ENCODE peak calls at places on chromosome 11, in eight cellular contexts. Q is IMR-90, D is breast epithelium, H is tibial nerve, N is gastrocnemius medialis, J is H54, U is heart left ventricle, F is testis. V is an unnamed sample.

GRCh38 chr11:69044111-69045013 is 4.4 kb upstream of the TPCN2 start:
- DNase-seq in Q (peak), F (peak), J (peak), H (peak), D (peak), U (peak), N (peak), V (peak)

GRCh38 chr11:118214210-118214914 is 10.4 kb downstream of the JAML start:
- DNase-seq in U (no peak), J (no peak), N (no peak), H (no peak), Q (no peak), F (peak), D (no peak), V (no peak)

GRCh38 chr11:86370922-86371614 is 3.6 kb upstream of the CCDC81 start:
- DNase-seq in F (no peak), N (no peak), U (no peak), Q (peak), J (no peak), D (no peak), H (no peak), V (peak)

GRCh38 chr11:60831501-60832079 is 10.3 kb upstream of the CCDC86 start:
- DNase-seq in U (no peak), F (no peak), N (no peak), J (peak), H (no peak), Q (peak), D (no peak), V (no peak)

GRCh38 chr11:47917643-47918369 is 62.6 kb upstream of the PTPRJ start:
- DNase-seq in J (peak), U (peak), F (peak), D (peak), Q (peak), H (peak), N (peak), V (peak)

GRCh38 chr11:117627259-117627658 is 169.8 kb downstream of the DSCAML1 start:
- DNase-seq in D (no peak), N (no peak), H (no peak), J (no peak), U (no peak), Q (no peak), F (no peak), V (no peak)

GRCh38 chr11:117704416-117705150 is 92.4 kb downstream of the DSCAML1 start:
- DNase-seq in Q (no peak), F (no peak), U (no peak), D (no peak), N (no peak), H (no peak), J (no peak), V (no peak)

GRCh38 chr11:127412722-127413121 is 412.2 kb upstream of the KIRREL3 start:
- DNase-seq in Q (no peak), N (no peak), U (no peak), J (no peak), H (no peak), F (no peak), D (no peak), V (no peak)

GRCh38 chr11:126939552-126939951 is 61.0 kb downstream of the KIRREL3 start:
- DNase-seq in U (no peak), D (no peak), Q (no peak), N (no peak), J (no peak), F (no peak), H (no peak), V (no peak)

GRCh38 chr11:128235446-128235845 is 351.9 kb downstream of the ETS1 start:
- DNase-seq in U (no peak), F (no peak), D (no peak), J (no peak), Q (no peak), N (no peak), H (no peak), V (no peak)

GRCh38 chr11:126307706-126308105 is 3.8 kb downstream of the DCPS start:
- DNase-seq in U (no peak), H (no peak), D (no peak), F (peak), Q (peak), J (no peak), N (no peak), V (peak)

GRCh38 chr11:9990221-9990973 is 303.6 kb downstream of the SBF2 start:
- DNase-seq in D (no peak), Q (peak), N (no peak), U (no peak), H (no peak), J (no peak), F (no peak), V (no peak)

GRCh38 chr11:64918056-64918455 is 1.0 kb upstream of the ATG2A start:
- DNase-seq in Q (peak), J (no peak), F (peak), D (no peak), U (no peak), N (no peak), H (no peak), V (peak)

GRCh38 chr11:17765381-17766359 is 31.1 kb downstream of the KCNC1 start:
- DNase-seq in N (no peak), F (no peak), J (no peak), U (no peak), Q (peak), D (no peak), H (no peak), V (peak)

GRCh38 chr11:79174045-79175008 is 266.5 kb downstream of the TENM4 start:
- DNase-seq in D (no peak), F (no peak), H (no peak), U (no peak), J (peak), Q (peak), N (peak), V (no peak)

GRCh38 chr11:58429273-58429672 is 1.4 kb upstream of the OR5B2 start:
- DNase-seq in U (no peak), Q (no peak), D (no peak), J (no peak), F (no peak), H (no peak), N (no peak), V (no peak)

GRCh38 chr11:35781342-35782171 is 119.0 kb downstream of the TRIM44 start:
- DNase-seq in F (peak), H (no peak), J (no peak), N (no peak), Q (peak), U (no peak), D (no peak), V (no peak)

GRCh38 chr11:88330826-88331428 is 6.6 kb downstream of the CTSC start:
- DNase-seq in F (no peak), J (no peak), H (no peak), U (no peak), D (no peak), Q (no peak), N (no peak), V (no peak)
- TF ChIP-seq POLR2A in F (no peak), J (no peak), H (no peak), U (no peak), D (no peak), Q (no peak), N (no peak), V (no peak)

DNA sequence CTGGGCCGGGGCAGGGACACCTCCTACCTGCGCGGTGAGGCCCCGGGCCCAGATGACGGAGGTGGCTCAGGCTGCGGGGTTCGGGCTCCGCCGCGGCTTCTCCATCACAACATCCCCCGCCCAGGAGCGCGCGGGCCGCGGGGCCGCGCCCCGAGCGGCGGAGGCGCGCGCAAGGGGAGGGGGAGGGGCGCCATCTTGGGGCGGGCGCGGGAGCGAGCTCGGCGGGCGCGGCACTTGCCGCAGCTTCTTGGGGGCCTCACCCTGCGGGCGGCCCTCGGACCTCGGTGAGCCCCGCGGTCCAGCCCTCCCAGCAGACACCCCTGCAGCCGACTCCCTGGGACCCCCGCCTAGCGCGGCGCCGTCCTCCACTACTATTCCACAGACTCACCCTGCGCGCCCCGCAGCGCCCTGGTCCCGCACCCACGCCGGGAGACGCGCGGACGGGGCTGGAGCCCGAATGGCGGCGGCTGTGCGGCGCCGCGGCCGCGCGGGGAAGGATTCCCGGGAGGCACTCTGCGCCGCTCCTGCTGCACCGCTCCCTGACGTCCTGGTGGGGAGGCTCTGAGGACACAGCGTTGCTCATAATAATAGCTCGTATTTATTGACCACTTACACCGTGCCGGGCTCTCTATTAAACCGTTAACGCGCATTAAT is at the start of gene APBB1:
- DNase-seq in N (peak), Q (peak), D (peak), U (peak), H (peak), J (peak), F (peak), V (peak)
- TF ChIP-seq POLR2A in N (peak), Q (no peak), D (peak), U (peak), H (peak), J (peak), F (no peak), V (no peak)

GRCh38 chr11:2929880-2930704 is 872 bp upstream of the PHLDA2 start:
- DNase-seq in N (no peak), J (peak), Q (peak), H (no peak), F (no peak), U (peak), D (no peak), V (peak)

GRCh38 chr11:2927851-2928604 is 1.2 kb downstream of the PHLDA2 start:
- DNase-seq in N (no peak), U (no peak), D (no peak), Q (peak), J (peak), H (no peak), F (no peak), V (no peak)

GRCh38 chr11:2929511-2929879 is 275 bp upstream of the PHLDA2 start:
- DNase-seq in Q (peak), U (no peak), N (no peak), H (no peak), F (no peak), D (peak), J (peak), V (peak)

GRCh38 chr11:2927493-2927800 is 1.8 kb downstream of the PHLDA2 start:
- DNase-seq in U (no peak), F (no peak), Q (no peak), J (no peak), H (no peak), N (no peak), D (no peak), V (no peak)

DNA sequence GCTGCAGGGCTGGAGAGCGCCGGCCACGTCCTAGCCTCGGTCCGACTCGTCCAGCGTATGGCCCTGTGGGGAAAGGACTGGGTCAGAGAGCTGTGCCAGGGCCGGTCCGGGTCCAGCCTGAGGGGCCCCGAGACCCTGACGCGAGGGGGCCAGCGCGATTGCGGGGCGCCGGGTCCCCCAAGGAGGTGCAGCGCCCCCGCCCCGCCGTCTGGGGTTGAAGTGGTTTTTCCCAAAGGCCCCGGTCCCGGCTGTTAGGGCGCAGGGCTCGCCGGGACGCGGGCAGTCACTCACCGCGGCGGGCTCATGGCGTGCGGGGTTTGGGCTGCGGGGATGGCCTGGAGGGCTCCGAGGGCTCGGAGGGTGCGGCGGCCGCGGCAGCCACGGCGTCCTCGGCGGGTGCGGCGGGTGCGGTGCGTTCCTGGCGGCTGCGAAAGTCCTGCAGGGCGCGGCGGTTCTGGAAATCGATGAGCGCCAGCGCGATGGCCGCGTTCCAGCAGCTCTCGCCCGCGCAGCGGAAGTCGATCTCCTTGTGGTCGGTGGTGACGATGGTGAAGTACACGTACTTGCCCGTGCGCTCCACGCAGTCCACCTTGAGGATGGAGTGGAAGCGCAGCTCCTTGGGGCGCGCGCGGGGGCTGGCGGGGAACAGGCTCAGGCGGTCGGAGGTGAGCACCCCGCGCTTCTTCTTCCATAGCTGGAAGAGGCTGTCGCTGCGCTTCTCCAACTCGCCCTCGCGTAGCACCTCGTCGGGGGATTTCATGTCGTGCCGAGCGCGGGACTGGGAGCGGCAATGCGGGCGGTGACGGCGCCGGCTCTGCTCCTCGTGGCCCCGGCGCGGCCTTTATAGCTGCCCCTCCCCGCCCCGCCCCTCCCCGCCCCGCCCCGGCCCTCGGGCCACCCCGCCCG is at the start of gene PHLDA2:
- DNase-seq in D (no peak), J (peak), U (no peak), N (no peak), F (peak), H (no peak), Q (peak), V (peak)
- TF ChIP-seq POLR2A in D (no peak), J (peak), U (no peak), N (peak), F (no peak), H (peak), Q (peak), V (no peak)

DNA sequence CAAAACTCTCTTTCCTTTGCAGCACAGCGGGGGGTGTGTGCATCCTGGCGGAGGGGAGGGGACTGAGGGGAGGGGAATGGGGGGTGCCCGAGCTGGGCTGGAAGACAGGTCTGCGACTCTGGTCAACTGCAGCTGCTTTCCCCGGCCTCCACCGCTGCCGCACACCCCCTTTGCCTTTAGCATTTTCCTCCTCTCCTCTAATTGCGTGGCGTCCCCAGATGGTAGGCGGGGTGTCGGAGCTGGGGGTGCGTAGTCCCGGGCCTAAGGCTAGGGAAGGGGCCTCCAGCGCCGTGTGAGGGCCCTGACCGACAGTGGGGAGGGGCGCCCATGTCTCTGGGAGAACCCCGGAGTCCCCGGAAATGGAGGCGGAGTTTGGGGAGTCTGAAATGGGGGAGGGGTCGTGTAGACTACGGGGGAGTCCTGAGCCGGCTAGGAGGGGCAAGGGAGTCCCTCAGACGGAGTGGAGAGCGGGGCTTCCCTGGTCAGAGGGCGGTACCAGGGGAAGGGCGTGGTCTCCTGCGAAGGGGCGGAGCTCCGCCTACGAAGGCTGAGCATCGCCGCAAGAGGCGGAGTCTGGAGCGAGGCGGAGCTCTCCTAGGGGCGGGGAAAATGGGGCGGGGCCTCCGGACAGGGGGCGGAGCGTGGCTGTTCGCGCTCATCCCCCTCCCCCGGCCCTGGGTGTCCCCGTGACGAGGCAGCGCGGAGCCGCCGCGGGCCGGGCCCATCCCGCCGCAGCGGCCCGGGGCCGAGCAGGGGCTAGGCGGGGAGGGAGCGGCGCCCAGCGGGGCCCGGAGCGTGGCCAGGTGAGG is at the start of gene PELI3:
- DNase-seq in D (peak), J (peak), U (peak), N (peak), F (peak), H (peak), Q (peak), V (peak)
- TF ChIP-seq POLR2A in D (peak), J (peak), U (peak), N (peak), F (no peak), H (peak), Q (peak), V (no peak)

GRCh38 chr11:93732237-93732892 is 8.9 kb downstream of the TAF1D start:
- DNase-seq in J (no peak), U (no peak), Q (no peak), N (no peak), D (no peak), F (no peak), H (no peak), V (no peak)

GRCh38 chr11:93729129-93729616 is 12.1 kb downstream of the TAF1D start:
- DNase-seq in N (no peak), H (no peak), F (no peak), D (no peak), U (no peak), Q (no peak), J (no peak), V (no peak)

GRCh38 chr11:93727985-93728791 is 13.1 kb downstream of the TAF1D start:
- DNase-seq in U (no peak), H (no peak), J (no peak), D (no peak), Q (peak), F (no peak), N (no peak), V (peak)

GRCh38 chr11:93728792-93729128 is 12.5 kb downstream of the TAF1D start:
- DNase-seq in J (no peak), U (no peak), Q (no peak), H (no peak), F (no peak), D (no peak), N (no peak), V (no peak)

GRCh38 chr11:93730108-93731107 is 10.9 kb downstream of the TAF1D start:
- DNase-seq in Q (no peak), F (no peak), J (no peak), U (no peak), H (no peak), D (no peak), N (no peak), V (no peak)
- TF ChIP-seq POLR2A in Q (no peak), F (no peak), J (no peak), U (no peak), H (no peak), D (no peak), N (no peak), V (no peak)

DNA sequence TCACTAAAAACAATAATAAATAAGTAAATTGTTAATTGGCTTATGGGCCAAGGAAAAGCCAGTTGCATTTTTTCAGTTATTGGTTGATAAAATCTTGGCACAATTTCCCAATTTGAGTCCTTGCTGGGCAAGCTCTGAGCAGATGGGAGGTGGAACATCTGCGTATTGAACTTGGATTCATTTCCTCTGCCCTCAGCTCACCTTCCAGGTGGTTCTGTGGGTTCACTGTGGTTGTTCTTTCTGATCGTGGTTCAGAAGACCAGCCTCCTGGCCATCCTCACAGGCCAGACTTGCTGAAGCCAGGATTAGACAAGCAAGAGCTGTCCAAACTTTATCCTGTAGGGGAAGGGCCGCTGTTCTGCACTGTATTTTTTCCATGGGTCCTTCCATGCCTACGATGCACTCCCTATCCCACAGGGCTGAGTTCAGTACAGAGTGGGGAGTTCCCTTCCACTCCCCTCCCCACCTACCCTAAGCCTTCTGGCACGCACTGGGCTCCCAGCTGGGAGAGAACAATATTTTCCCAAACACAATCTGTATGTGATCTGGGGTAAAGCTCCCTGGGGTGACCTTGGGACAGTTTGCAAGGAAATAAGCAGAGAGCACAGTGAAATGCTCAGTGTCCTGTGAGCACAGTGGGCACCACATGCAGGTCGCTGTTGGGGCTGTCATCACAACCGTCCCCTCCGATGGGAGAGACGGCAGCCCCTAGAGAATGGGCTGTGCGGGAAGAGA is 43.5 kb upstream of the TP53I11 start:
- DNase-seq in Q (no peak), U (no peak), F (no peak), J (no peak), N (no peak), H (no peak), D (no peak), V (no peak)
- TF ChIP-seq POLR2A in Q (no peak), U (no peak), F (no peak), J (no peak), N (no peak), H (no peak), D (no peak), V (no peak)

GRCh38 chr11:107457558-107458271 is at the start of gene CWF19L2:
- DNase-seq in D (peak), H (peak), J (peak), Q (peak), F (peak), U (peak), N (peak), V (peak)
- TF ChIP-seq POLR2A in D (no peak), H (peak), J (no peak), Q (no peak), F (peak), U (peak), N (no peak), V (peak)